ENCODE peak calls at places on chromosome 15, in five cellular contexts. X, V, M, R and E are unnamed samples.

GRCh38 chr15:74123131-74123429 is 7.3 kb upstream of the ISLR2 start:
- DNase-seq in X (no peak), V (no peak), M (no peak), R (no peak), E (no peak)

GRCh38 chr15:55222588-55222987 is 25.8 kb upstream of the RSL24D1 start:
- DNase-seq in X (no peak), V (no peak), M (no peak), R (no peak), E (no peak)

GRCh38 chr15:90482124-90483011 is 47.4 kb upstream of the CRTC3 start:
- DNase-seq in X (peak), V (peak), M (peak), R (peak), E (peak)

GRCh38 chr15:85479071-85479647 is 98.8 kb downstream of the AKAP13 start:
- DNase-seq in X (peak), V (peak), M (peak), R (peak), E (peak)

GRCh38 chr15:41969851-41970431 is 2.4 kb downstream of the EHD4 start:
- DNase-seq in X (no peak), V (no peak), M (peak), R (no peak), E (peak)

GRCh38 chr15:48176957-48177356 is 1.1 kb downstream of the MYEF2 start:
- DNase-seq in X (no peak), V (no peak), M (no peak), R (no peak), E (no peak)

GRCh38 chr15:50712018-50712417 is 25.4 kb upstream of the TRPM7 start:
- DNase-seq in X (no peak), V (no peak), M (no peak), R (no peak), E (no peak)

GRCh38 chr15:65086680-65087111 is 10.2 kb downstream of the KBTBD13 start:
- DNase-seq in X (no peak), V (peak), M (no peak), R (peak), E (no peak)

GRCh38 chr15:64877435-64877834 is 34.3 kb upstream of the ANKDD1A start:
- DNase-seq in X (peak), V (no peak), M (no peak), R (no peak), E (peak)

GRCh38 chr15:42329992-42330391 is 29.3 kb upstream of the CAPN3 start:
- DNase-seq in X (no peak), V (no peak), M (no peak), R (no peak), E (no peak)

GRCh38 chr15:50353251-50353998 is 1.6 kb downstream of the GABPB1 start:
- DNase-seq in X (peak), V (peak), M (peak), R (no peak), E (peak)

GRCh38 chr15:25830844-25831443 is 32.2 kb downstream of the ATP10A start:
- DNase-seq in X (peak), V (peak), M (peak), R (no peak), E (peak)

GRCh38 chr15:100834731-100835130 is 44.9 kb upstream of the ALDH1A3 start:
- DNase-seq in X (peak), V (no peak), M (no peak), R (no peak), E (no peak)

GRCh38 chr15:38696790-38697495 is 132.3 kb upstream of the RASGRP1 start:
- DNase-seq in X (no peak), V (no peak), M (no peak), R (no peak), E (no peak)

GRCh38 chr15:27725733-27726132 is 373.4 kb downstream of the OCA2 start:
- DNase-seq in X (no peak), V (no peak), M (no peak), R (no peak), E (no peak)

GRCh38 chr15:29821416-29822099 is 710 bp downstream of the TJP1 start:
- DNase-seq in X (peak), V (peak), M (peak), R (peak), E (peak)

GRCh38 chr15:43777293-43777819 is 590 bp upstream of the ELL3 start:
- DNase-seq in X (peak), V (peak), M (peak), R (peak), E (peak)

GRCh38 chr15:91268510-91268909 is 168.5 kb downstream of the SV2B start:
- DNase-seq in X (no peak), V (peak), M (no peak), R (peak), E (no peak)

GRCh38 chr15:27449940-27450339 is 479.0 kb downstream of the GABRG3 start:
- DNase-seq in X (no peak), V (peak), M (no peak), R (no peak), E (no peak)

GRCh38 chr15:96052572-96053038 is 277.9 kb upstream of the NR2F2 start:
- DNase-seq in X (no peak), V (no peak), M (no peak), R (no peak), E (no peak)

GRCh38 chr15:40928351-40928974 is 677 bp upstream of the DLL4 start:
- DNase-seq in X (no peak), V (no peak), M (no peak), R (no peak), E (peak)

GRCh38 chr15:37016287-37016686 is 84.1 kb downstream of the MEIS2 start:
- DNase-seq in X (peak), V (peak), M (peak), R (no peak), E (no peak)

GRCh38 chr15:78927077-78927790 is 17.6 kb downstream of the CTSH start:
- DNase-seq in X (no peak), V (no peak), M (no peak), R (no peak), E (no peak)

GRCh38 chr15:79475312-79475711 is 43.2 kb downstream of the MINAR1 start:
- DNase-seq in X (peak), V (peak), M (peak), R (no peak), E (no peak)

GRCh38 chr15:60538129-60538528 is 59.2 kb upstream of the ICE2 start:
- DNase-seq in X (no peak), V (no peak), M (no peak), R (no peak), E (no peak)

GRCh38 chr15:81235781-81236507 is 39.3 kb downstream of the IL16 start:
- DNase-seq in X (peak), V (peak), M (peak), R (no peak), E (peak)

GRCh38 chr15:39908186-39908585 is 11.9 kb downstream of the GPR176 start:
- DNase-seq in X (peak), V (peak), M (peak), R (peak), E (peak)

GRCh38 chr15:91141102-91141501 is 41.0 kb downstream of the SV2B start:
- DNase-seq in X (no peak), V (no peak), M (no peak), R (no peak), E (no peak)

GRCh38 chr15:70269991-70270751 is 172.5 kb upstream of the TLE3 start:
- DNase-seq in X (peak), V (no peak), M (no peak), R (no peak), E (peak)

GRCh38 chr15:84937144-84937543 is 44.5 kb upstream of the PDE8A start:
- DNase-seq in X (no peak), V (no peak), M (no peak), R (no peak), E (no peak)

GRCh38 chr15:51186846-51187340 is 92.2 kb upstream of the TNFAIP8L3 start:
- DNase-seq in X (no peak), V (no peak), M (no peak), R (no peak), E (no peak)

GRCh38 chr15:88454231-88454630 is 13.0 kb downstream of the MRPL46 start:
- DNase-seq in X (no peak), V (peak), M (peak), R (no peak), E (no peak)

GRCh38 chr15:85475317-85475701 is 94.9 kb downstream of the AKAP13 start:
- DNase-seq in X (peak), V (peak), M (no peak), R (no peak), E (no peak)

GRCh38 chr15:26632500-26632899 is 140.4 kb downstream of the GABRB3 start:
- DNase-seq in X (no peak), V (no peak), M (no peak), R (no peak), E (no peak)

GRCh38 chr15:89171136-89172072 is 50.0 kb downstream of the RLBP1 start:
- DNase-seq in X (peak), V (peak), M (peak), R (peak), E (peak)

GRCh38 chr15:81182746-81183402 is 13.8 kb upstream of the IL16 start:
- DNase-seq in X (peak), V (peak), M (no peak), R (no peak), E (no peak)

GRCh38 chr15:48481802-48482201 is 150.6 kb downstream of the DUT start:
- DNase-seq in X (peak), V (no peak), M (peak), R (no peak), E (no peak)

GRCh38 chr15:66706225-66706732 is 4.2 kb downstream of the SMAD6 start:
- DNase-seq in X (no peak), V (peak), M (no peak), R (peak), E (no peak)

DNA sequence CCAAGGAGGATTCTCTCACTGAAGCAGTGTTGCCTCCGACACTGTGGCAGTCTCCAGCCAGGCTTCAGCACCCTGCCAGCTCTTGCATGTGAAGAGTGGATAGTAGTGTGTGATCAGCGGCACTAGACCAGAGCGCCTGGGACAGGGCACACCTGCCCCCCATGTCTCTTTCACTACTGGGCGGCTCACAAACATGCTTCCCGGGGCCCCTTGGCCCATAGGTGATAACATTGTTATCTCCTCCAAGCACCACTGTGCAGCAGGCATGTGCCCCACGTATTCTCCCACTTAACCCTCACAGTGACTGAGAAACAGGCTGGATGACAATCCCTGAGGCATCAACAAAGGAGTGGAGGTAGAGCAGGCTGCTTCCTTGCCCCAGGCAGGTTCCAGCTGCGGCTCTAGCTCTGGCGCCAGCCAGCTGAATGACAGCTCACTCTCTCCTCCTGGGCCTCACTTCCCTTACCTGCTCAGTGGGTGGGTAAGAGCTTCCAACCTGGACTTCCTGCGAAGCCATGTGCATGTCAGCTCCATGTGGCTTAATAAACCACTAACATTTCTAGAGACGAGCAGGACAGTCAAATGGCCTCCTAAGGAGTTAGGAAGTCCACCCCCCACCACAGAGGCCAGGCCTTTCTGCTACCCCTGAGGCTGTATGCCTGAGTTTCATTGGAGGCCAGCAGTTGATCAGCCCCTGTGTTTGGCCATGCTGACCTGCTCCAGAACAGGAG is 37.8 kb downstream of the KLF13 start:
- DNase-seq in X (no peak), V (no peak), M (no peak), R (peak), E (peak)
- H3K9ac ChIP-seq in X (peak), V (no peak), M (no peak), R (no peak), E (no peak)

GRCh38 chr15:99249270-99249817 is at the start of gene TTC23:
- DNase-seq in X (peak), V (peak), M (peak), R (no peak), E (peak)
- H3K9ac ChIP-seq in X (peak), V (peak), M (peak), R (peak), E (peak)

GRCh38 chr15:63605816-63606215 is 8.6 kb downstream of the FBXL22 start:
- DNase-seq in X (no peak), V (no peak), M (no peak), R (no peak), E (no peak)
- H3K9ac ChIP-seq in X (no peak), V (no peak), M (no peak), R (no peak), E (no peak)

GRCh38 chr15:62171882-62172281 is 6.8 kb upstream of the C2CD4B start:
- DNase-seq in X (no peak), V (no peak), M (no peak), R (no peak), E (no peak)

DNA sequence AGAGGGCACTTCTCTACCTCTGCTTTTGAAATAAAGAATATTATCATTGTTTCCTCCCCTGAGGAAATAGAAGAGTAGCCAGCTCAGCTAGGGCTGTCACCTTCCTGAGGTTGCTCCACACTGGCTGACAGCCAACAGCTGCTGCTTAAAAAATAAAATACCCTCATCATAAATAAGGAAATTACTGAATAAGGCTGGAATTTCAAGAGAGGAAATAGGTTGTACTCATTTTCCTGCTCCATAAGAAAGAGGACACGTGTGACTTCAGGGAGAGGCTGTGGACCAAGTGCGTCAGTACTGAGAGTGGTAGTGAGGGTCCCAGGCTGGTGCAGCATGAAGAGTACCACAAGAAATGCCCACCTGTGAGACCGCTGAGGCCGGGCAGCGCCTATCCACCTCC is 8.1 kb upstream of the C2CD4B start:
- DNase-seq in X (no peak), V (peak), M (no peak), R (no peak), E (peak)
- H3K9ac ChIP-seq in X (no peak), V (no peak), M (no peak), R (no peak), E (no peak)

GRCh38 chr15:63133786-63134185 is 12.1 kb downstream of the LACTB start:
- DNase-seq in X (peak), V (peak), M (peak), R (no peak), E (peak)
- H3K9ac ChIP-seq in X (peak), V (peak), M (no peak), R (peak), E (no peak)

DNA sequence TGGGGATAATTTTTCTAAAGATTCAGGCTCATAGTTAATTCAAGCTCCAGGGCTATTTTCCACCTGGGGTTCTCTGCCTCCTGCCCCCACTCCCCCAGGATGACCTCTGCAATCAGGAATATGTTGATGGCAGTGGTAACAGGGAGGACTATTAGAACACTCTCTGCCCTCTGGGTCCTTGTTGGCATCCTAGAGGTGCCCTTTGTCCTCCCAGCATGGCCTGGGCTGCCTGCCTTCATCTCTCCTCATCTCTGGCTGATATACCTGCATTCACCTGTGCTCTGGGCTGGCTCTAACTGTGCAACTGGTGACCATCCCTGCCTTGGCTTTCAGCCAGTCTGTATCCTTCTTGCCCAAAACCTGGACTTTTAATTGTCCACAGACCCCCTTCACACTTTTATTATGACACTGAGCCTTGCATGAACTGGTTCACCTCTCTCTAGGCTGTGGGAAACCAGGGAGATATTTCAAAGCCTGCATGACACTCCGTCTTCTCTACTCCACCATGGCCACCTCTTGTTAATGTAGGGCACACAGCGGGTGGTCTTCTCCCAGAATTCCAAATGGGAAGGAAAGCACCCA is 199.8 kb downstream of the THSD4 start:
- DNase-seq in X (no peak), V (no peak), M (no peak), R (no peak), E (no peak)
- H3K9ac ChIP-seq in X (no peak), V (no peak), M (no peak), R (no peak), E (no peak)

GRCh38 chr15:57380854-57381253 is 4.5 kb downstream of the CGNL1 start:
- DNase-seq in X (no peak), V (no peak), M (no peak), R (no peak), E (no peak)

GRCh38 chr15:57382969-57383368 is 6.7 kb downstream of the CGNL1 start:
- DNase-seq in X (no peak), V (no peak), M (no peak), R (no peak), E (no peak)

GRCh38 chr15:57384024-57384423 is 7.7 kb downstream of the CGNL1 start:
- DNase-seq in X (no peak), V (peak), M (no peak), R (no peak), E (no peak)

GRCh38 chr15:57384816-57385215 is 8.5 kb downstream of the CGNL1 start:
- DNase-seq in X (peak), V (peak), M (peak), R (no peak), E (peak)

GRCh38 chr15:57382222-57382621 is 5.9 kb downstream of the CGNL1 start:
- DNase-seq in X (no peak), V (no peak), M (no peak), R (no peak), E (no peak)
- H3K9ac ChIP-seq in X (no peak), V (no peak), M (no peak), R (no peak), E (no peak)

GRCh38 chr15:76418352-76419140 is 82.0 kb downstream of the ISL2 start:
- DNase-seq in X (no peak), V (no peak), M (no peak), R (no peak), E (no peak)
- H3K9ac ChIP-seq in X (no peak), V (no peak), M (no peak), R (no peak), E (no peak)